ENCODE peak calls at places on chromosomes 4 and X, in four cellular contexts. One of them, this sample, is unnamed.

GRCh38 chr4:153205757-153206156 is 1.5 kb downstream of the TRIM2 start:
- DNase-seq in astrocyte of the spinal cord: peak
- DNase-seq in psoas muscle: no peak
- DNase-seq in cardiac fibroblast: peak
- DNase-seq in this sample: no peak

GRCh38 chr4:120158860-120159259 is 92.2 kb upstream of the MAD2L1 start:
- DNase-seq in psoas muscle: no peak
- DNase-seq in astrocyte of the spinal cord: no peak
- DNase-seq in cardiac fibroblast: no peak
- DNase-seq in this sample: no peak

GRCh38 chrX:118603981-118604380 is 108.4 kb downstream of the DOCK11 start:
- DNase-seq in astrocyte of the spinal cord: peak
- DNase-seq in cardiac fibroblast: peak
- DNase-seq in psoas muscle: no peak
- DNase-seq in this sample: peak

GRCh38 chr4:159871141-159871540 is 768.3 kb downstream of the RAPGEF2 start:
- DNase-seq in cardiac fibroblast: no peak
- DNase-seq in psoas muscle: no peak
- DNase-seq in astrocyte of the spinal cord: peak
- DNase-seq in this sample: no peak

GRCh38 chr4:24141836-24142235 is 252.0 kb upstream of the PPARGC1A start:
- DNase-seq in astrocyte of the spinal cord: no peak
- DNase-seq in cardiac fibroblast: no peak
- DNase-seq in psoas muscle: no peak
- DNase-seq in this sample: no peak

GRCh38 chr4:87423313-87424031 is 1.1 kb downstream of the NUDT9 start:
- DNase-seq in astrocyte of the spinal cord: peak
- DNase-seq in cardiac fibroblast: peak
- DNase-seq in psoas muscle: no peak
- DNase-seq in this sample: no peak

GRCh38 chrX:130330706-130331105 is 9.0 kb upstream of the SLC25A14 start:
- DNase-seq in psoas muscle: peak
- DNase-seq in cardiac fibroblast: peak
- DNase-seq in astrocyte of the spinal cord: peak
- DNase-seq in this sample: no peak

GRCh38 chr4:41602113-41602512 is 64.2 kb downstream of the LIMCH1 start:
- DNase-seq in psoas muscle: no peak
- DNase-seq in astrocyte of the spinal cord: no peak
- DNase-seq in cardiac fibroblast: no peak
- DNase-seq in this sample: no peak

GRCh38 chr4:132333723-132334045 is 815.4 kb upstream of the PCDH10 start:
- DNase-seq in astrocyte of the spinal cord: peak
- DNase-seq in psoas muscle: no peak
- DNase-seq in cardiac fibroblast: peak
- DNase-seq in this sample: no peak

DNA sequence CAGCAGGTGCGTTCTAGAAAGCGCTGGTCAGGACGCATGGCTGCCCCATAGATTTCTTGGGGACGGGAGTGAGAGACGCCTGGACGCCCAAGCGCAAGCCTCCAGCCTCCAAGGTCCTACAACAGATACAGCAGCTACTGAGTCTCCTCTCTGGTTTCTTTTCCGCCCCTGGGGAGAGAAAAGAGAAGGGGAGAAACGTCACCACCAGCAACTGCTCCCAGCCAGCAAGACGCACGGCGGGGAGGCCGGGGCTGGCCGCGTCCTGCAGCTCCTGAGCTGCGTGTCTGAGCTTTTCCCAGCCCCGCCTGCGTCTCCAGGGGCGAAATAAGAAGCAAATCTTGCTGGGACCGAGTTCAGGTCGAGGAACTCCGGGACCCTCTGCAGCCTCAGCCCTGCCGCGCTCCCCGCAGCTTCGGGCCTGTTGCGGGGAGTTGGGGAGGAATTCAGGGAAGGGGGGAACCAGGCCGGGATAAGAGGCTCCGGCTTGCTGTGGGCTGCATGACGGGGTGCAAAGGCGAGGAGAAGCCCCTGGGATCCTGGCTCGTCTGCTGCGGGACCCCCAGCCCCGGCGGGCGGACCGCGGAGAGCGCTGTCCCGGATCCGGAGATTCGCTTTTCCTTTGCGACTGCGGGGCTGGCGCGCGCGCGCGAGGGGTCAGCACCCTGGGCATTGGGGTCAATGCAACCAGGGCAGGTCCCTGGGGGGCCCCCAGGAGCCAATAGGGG is 6.8 kb upstream of the SHOX start:
- DNase-seq in cardiac fibroblast: peak
- DNase-seq in astrocyte of the spinal cord: no peak
- DNase-seq in psoas muscle: no peak
- DNase-seq in this sample: no peak
- H3K4me3 ChIP-seq in cardiac fibroblast: no peak
- H3K4me3 ChIP-seq in astrocyte of the spinal cord: no peak
- H3K4me3 ChIP-seq in psoas muscle: peak
- H3K4me3 ChIP-seq in this sample: peak

GRCh38 chr4:99201687-99202086 is 17.4 kb downstream of the ADH6 start:
- DNase-seq in cardiac fibroblast: peak
- DNase-seq in psoas muscle: no peak
- DNase-seq in astrocyte of the spinal cord: peak
- DNase-seq in this sample: no peak
- H3K4me3 ChIP-seq in cardiac fibroblast: no peak
- H3K4me3 ChIP-seq in psoas muscle: no peak
- H3K4me3 ChIP-seq in astrocyte of the spinal cord: no peak
- H3K4me3 ChIP-seq in this sample: no peak

GRCh38 chrX:17377795-17378194 is 2.8 kb downstream of the NHS start:
- DNase-seq in psoas muscle: no peak
- DNase-seq in cardiac fibroblast: peak
- DNase-seq in astrocyte of the spinal cord: peak
- DNase-seq in this sample: no peak
- H3K4me3 ChIP-seq in psoas muscle: peak
- H3K4me3 ChIP-seq in cardiac fibroblast: peak
- H3K4me3 ChIP-seq in astrocyte of the spinal cord: peak
- H3K4me3 ChIP-seq in this sample: peak

DNA sequence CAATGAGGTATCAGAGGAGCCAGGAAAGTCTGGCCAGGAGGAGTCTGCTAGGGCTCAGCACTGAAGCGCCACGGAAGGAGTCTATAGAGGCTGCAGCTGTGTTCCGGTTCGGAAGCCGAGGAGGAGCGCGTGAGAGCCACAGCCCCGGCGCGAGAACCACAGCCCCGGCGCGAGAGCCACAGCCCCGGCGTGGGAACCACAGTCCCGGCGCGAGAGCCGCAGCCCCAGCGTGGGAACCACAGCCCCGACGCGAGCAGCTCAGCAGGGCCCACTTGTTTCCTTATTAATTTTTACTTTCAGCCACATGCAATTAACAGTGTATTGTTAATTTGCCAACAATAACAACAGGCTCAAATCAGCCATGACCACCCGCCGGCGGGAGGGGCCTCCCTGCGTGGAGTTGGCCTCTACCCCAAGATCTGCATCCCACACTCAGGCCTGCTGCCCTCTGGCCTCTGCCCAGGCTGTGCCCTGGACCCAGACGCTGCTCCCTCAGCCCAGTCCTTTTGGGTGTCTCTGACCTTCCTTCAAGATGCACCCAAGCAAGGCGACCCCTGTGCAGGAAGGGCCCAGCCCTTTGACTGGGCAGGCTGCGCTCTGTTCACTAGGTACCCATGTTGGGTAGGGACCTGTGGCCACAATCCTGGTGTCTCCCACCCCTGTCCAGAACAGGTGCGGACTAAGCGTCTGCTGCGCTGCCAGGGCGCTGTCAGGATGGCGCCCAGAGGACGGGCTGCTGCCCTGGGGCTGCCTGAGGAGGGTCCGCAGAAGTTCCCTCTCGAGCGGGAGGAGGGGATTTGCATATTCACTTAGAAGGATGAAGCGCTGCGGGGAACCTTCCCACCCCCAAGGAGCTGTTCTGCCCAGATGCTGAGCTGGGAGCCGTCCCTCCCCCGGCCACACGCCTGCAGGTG is 113.8 kb downstream of the ADRA2C start:
- DNase-seq in astrocyte of the spinal cord: no peak
- DNase-seq in psoas muscle: no peak
- DNase-seq in cardiac fibroblast: no peak
- DNase-seq in this sample: peak
- H3K4me3 ChIP-seq in astrocyte of the spinal cord: no peak
- H3K4me3 ChIP-seq in psoas muscle: no peak
- H3K4me3 ChIP-seq in cardiac fibroblast: no peak
- H3K4me3 ChIP-seq in this sample: no peak

GRCh38 chr4:81213671-81214070 is 1.4 kb downstream of the PRKG2 start:
- DNase-seq in cardiac fibroblast: peak
- DNase-seq in astrocyte of the spinal cord: no peak
- DNase-seq in psoas muscle: no peak
- DNase-seq in this sample: no peak

GRCh38 chr4:81215936-81216335 is 914 bp upstream of the PRKG2 start:
- DNase-seq in psoas muscle: no peak
- DNase-seq in cardiac fibroblast: no peak
- DNase-seq in astrocyte of the spinal cord: no peak
- DNase-seq in this sample: no peak

GRCh38 chr4:81214518-81215218 is 354 bp downstream of the PRKG2 start:
- DNase-seq in cardiac fibroblast: peak
- DNase-seq in astrocyte of the spinal cord: peak
- DNase-seq in psoas muscle: no peak
- DNase-seq in this sample: no peak

GRCh38 chr4:81215219-81215892 is at the start of gene PRKG2:
- DNase-seq in psoas muscle: no peak
- DNase-seq in astrocyte of the spinal cord: peak
- DNase-seq in cardiac fibroblast: peak
- DNase-seq in this sample: no peak

GRCh38 chr4:81214144-81214517 is 891 bp downstream of the PRKG2 start:
- DNase-seq in psoas muscle: no peak
- DNase-seq in astrocyte of the spinal cord: no peak
- DNase-seq in cardiac fibroblast: no peak
- DNase-seq in this sample: no peak
- H3K4me3 ChIP-seq in psoas muscle: peak
- H3K4me3 ChIP-seq in astrocyte of the spinal cord: peak
- H3K4me3 ChIP-seq in cardiac fibroblast: peak
- H3K4me3 ChIP-seq in this sample: no peak

GRCh38 chrX:107935200-107935599 is 47.0 kb downstream of the TEX13B start:
- DNase-seq in psoas muscle: no peak
- DNase-seq in astrocyte of the spinal cord: peak
- DNase-seq in cardiac fibroblast: peak
- DNase-seq in this sample: no peak
- H3K4me3 ChIP-seq in psoas muscle: no peak
- H3K4me3 ChIP-seq in astrocyte of the spinal cord: peak
- H3K4me3 ChIP-seq in cardiac fibroblast: peak
- H3K4me3 ChIP-seq in this sample: peak

GRCh38 chr4:107034091-107034698 is 1.9 kb downstream of the DKK2 start:
- DNase-seq in psoas muscle: peak
- DNase-seq in cardiac fibroblast: peak
- DNase-seq in astrocyte of the spinal cord: peak
- DNase-seq in this sample: peak
- H3K4me3 ChIP-seq in psoas muscle: peak
- H3K4me3 ChIP-seq in cardiac fibroblast: no peak
- H3K4me3 ChIP-seq in astrocyte of the spinal cord: peak
- H3K4me3 ChIP-seq in this sample: peak

This sample was measured in tibial artery.